ENCODE peak calls at places on chromosomes 1 and 21, in five cellular contexts. T is CD8-positive, alpha-beta T cell; M is SJSA1; V is ovary; C is tibial nerve. Y is an unnamed sample. For H3K4me1 and H3K27me3, the result is how much of the 10 kb centered on the place peaks cover.

GRCh38 chr1:88455857-88456256 is 228.2 kb upstream of the PKN2 start:
- DNase-seq in T (no peak), M (no peak), V (no peak), C (no peak), Y (no peak)

GRCh38 chr1:38803647-38804046 is 55.9 kb downstream of the RRAGC start:
- DNase-seq in T (no peak), M (no peak), V (no peak), C (no peak), Y (no peak)

GRCh38 chr1:232226197-232226681 is 403.7 kb downstream of the SIPA1L2 start:
- DNase-seq in T (no peak), M (peak), V (no peak), C (no peak), Y (peak)

GRCh38 chr1:232699814-232700213 is 69.9 kb upstream of the SIPA1L2 start:
- DNase-seq in T (no peak), M (no peak), V (no peak), C (no peak), Y (no peak)

GRCh38 chr21:31264574-31264973 is 79.5 kb downstream of the TIAM1 start:
- DNase-seq in T (no peak), M (no peak), V (no peak), C (no peak), Y (no peak)

GRCh38 chr1:79711001-79711431 is 704.5 kb upstream of the ADGRL4 start:
- DNase-seq in T (no peak), M (no peak), V (no peak), C (no peak), Y (no peak)

GRCh38 chr1:45679123-45679522 is 7.2 kb downstream of the GPBP1L1 start:
- DNase-seq in T (no peak), M (no peak), V (no peak), C (no peak), Y (no peak)

GRCh38 chr1:89725016-89725380 is 92.1 kb downstream of the LRRC8C start:
- DNase-seq in T (no peak), M (no peak), V (no peak), C (no peak), Y (no peak)

GRCh38 chr21:41819236-41819855 is 52.5 kb upstream of the RIPK4 start:
- DNase-seq in T (no peak), M (no peak), V (no peak), C (no peak), Y (no peak)

GRCh38 chr21:44511219-44511937 is 28.6 kb downstream of the KRTAP10-1 start:
- DNase-seq in T (no peak), M (no peak), V (no peak), C (no peak), Y (no peak)

GRCh38 chr1:11384170-11384554 is 94.8 kb upstream of the DISP3 start:
- DNase-seq in T (no peak), M (no peak), V (no peak), C (no peak), Y (no peak)

GRCh38 chr21:28298251-28298672 is 694.4 kb downstream of the LTN1 start:
- DNase-seq in T (no peak), M (no peak), V (no peak), C (no peak), Y (no peak)

GRCh38 chr1:87056974-87057373 is 142.5 kb downstream of the HS2ST1 start:
- DNase-seq in T (no peak), M (no peak), V (no peak), C (no peak), Y (no peak)

DNA sequence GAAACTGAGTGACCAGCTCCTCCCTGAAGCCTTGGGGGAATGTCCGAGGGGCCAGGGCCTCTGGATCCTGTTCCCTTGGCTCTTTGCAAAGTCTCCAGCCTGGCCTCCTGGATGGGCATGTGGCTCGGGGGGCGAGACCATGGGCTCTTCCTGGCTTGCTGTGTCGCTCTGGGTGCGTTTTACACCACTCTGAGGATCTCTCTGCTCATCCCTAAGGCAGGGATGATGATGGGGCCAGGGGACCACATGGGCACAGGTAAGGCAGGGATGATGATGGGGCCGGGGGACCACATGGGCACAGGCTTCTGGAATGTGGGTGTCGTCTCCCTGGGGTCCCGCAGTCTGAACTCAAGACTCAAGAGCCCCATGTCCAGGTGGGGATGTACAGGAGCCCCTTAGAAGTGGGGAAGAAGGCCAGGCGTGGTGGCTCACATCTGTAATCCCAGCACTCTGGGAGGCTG is 17.7 kb downstream of the TP73 start:
- DNase-seq in T (no peak), M (no peak), V (no peak), C (no peak), Y (peak)
- H3K4me1 ChIP-seq in T (under half), M (under half), V (under half), C (under half), Y (under half)

DNA sequence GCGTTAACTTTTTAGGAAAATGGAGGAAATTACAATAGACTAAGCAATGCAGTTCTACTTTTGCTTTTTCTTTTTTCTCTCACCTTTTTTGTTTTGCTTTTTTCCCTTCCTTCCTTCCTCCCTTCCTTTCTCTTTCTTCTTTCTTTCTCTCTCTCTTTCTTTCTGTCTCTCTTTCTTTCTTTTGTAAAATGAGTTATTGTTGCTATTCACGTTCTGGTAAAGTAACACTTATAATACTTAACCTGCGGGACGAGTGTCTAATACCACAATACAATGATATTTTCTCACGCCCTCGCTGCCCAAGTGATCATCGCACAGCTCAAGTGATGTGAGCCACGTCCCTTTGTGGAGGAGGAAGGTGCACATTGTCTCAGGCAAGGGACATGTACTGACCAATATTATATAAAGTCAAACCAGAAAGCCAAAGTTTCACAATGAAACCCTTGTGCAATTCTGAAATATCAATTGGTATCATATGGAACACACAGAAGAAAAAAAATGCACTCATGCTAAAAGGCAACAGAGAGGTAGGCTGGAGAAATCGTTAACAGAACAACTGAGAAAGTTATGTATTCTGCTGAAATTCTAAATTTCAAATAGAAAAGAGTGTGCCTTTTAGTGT is 1.7 kb downstream of the JAM2 start:
- DNase-seq in T (no peak), M (no peak), V (no peak), C (no peak), Y (no peak)
- H3K27me3 ChIP-seq in T (under half), M (under half), V (under half), C (under half), Y (under half)

GRCh38 chr1:179376223-179376622 is 10.5 kb downstream of the AXDND1 start:
- DNase-seq in T (no peak), M (no peak), V (no peak), C (no peak), Y (no peak)
- H3K4me3 ChIP-seq in T (no peak), M (no peak), V (no peak), C (no peak), Y (no peak)

GRCh38 chr1:84250668-84251067 is 50.8 kb upstream of the SAMD13 start:
- DNase-seq in T (no peak), M (no peak), V (no peak), C (no peak), Y (no peak)
- H3K4me1 ChIP-seq in T (under half), M (under half), V (under half), C (under half), Y (under half)

GRCh38 chr1:24767351-24767750 is 22.1 kb downstream of the CLIC4 start:
- DNase-seq in T (no peak), M (no peak), V (no peak), C (no peak), Y (no peak)
- H3K27me3 ChIP-seq in T (under half), M (under half), V (under half), C (under half), Y (under half)

GRCh38 chr1:116377564-116378529 is 4.8 kb downstream of the ATP1A1 start:
- DNase-seq in T (peak), M (peak), V (peak), C (peak), Y (peak)
- H3K4me3 ChIP-seq in T (peak), M (peak), V (peak), C (peak), Y (peak)

Y was measured in Peyer's patch.